ENCODE peak calls at places on chromosomes 16 and 17, in eight cellular contexts. One of them, this sample, is unnamed.

GRCh38 chr17:15348030-15348429 is 6.6 kb upstream of the TEKT3 start:
- DNase-seq in T-helper 9 cell: no peak
- DNase-seq in amniotic epithelial cell: peak; percentile 73
- DNase-seq in RPMI8226: no peak
- DNase-seq in C1 segment of cervical spinal cord: no peak
- DNase-seq in epithelial cell of prostate: no peak
- DNase-seq in CD8-positive, alpha-beta memory T cell: no peak
- DNase-seq in GM03348: peak; percentile 41
- DNase-seq in this sample: no peak

GRCh38 chr17:44557653-44558285 is 485 bp downstream of the FZD2 start:
- DNase-seq in C1 segment of cervical spinal cord: peak; percentile 25
- DNase-seq in T-helper 9 cell: no peak
- DNase-seq in amniotic epithelial cell: peak; percentile 55
- DNase-seq in CD8-positive, alpha-beta memory T cell: peak; percentile 30
- DNase-seq in epithelial cell of prostate: no peak
- DNase-seq in GM03348: peak; percentile 51
- DNase-seq in RPMI8226: peak; percentile 19
- DNase-seq in this sample: no peak

GRCh38 chr16:28280881-28281836 is 11.2 kb upstream of the SBK1 start:
- DNase-seq in RPMI8226: no peak
- DNase-seq in C1 segment of cervical spinal cord: no peak
- DNase-seq in CD8-positive, alpha-beta memory T cell: no peak
- DNase-seq in amniotic epithelial cell: no peak
- DNase-seq in GM03348: no peak
- DNase-seq in T-helper 9 cell: no peak
- DNase-seq in epithelial cell of prostate: no peak
- DNase-seq in this sample: no peak

GRCh38 chr16:17512636-17513220 is 42.0 kb upstream of the XYLT1 start:
- DNase-seq in T-helper 9 cell: no peak
- DNase-seq in GM03348: peak; percentile 47
- DNase-seq in CD8-positive, alpha-beta memory T cell: no peak
- DNase-seq in epithelial cell of prostate: no peak
- DNase-seq in C1 segment of cervical spinal cord: no peak
- DNase-seq in amniotic epithelial cell: no peak
- DNase-seq in RPMI8226: no peak
- DNase-seq in this sample: no peak

GRCh38 chr16:16028311-16028999 is 79.0 kb downstream of the ABCC1 start:
- DNase-seq in GM03348: no peak
- DNase-seq in epithelial cell of prostate: no peak
- DNase-seq in CD8-positive, alpha-beta memory T cell: no peak
- DNase-seq in RPMI8226: no peak
- DNase-seq in amniotic epithelial cell: no peak
- DNase-seq in C1 segment of cervical spinal cord: no peak
- DNase-seq in T-helper 9 cell: no peak
- DNase-seq in this sample: no peak

GRCh38 chr16:67760206-67760605 is 41.1 kb upstream of the GFOD2 start:
- DNase-seq in CD8-positive, alpha-beta memory T cell: no peak
- DNase-seq in RPMI8226: no peak
- DNase-seq in T-helper 9 cell: no peak
- DNase-seq in amniotic epithelial cell: no peak
- DNase-seq in C1 segment of cervical spinal cord: no peak
- DNase-seq in GM03348: no peak
- DNase-seq in epithelial cell of prostate: no peak
- DNase-seq in this sample: no peak

GRCh38 chr17:68201425-68201785 is 46.4 kb upstream of the AMZ2 start:
- DNase-seq in GM03348: no peak
- DNase-seq in epithelial cell of prostate: no peak
- DNase-seq in amniotic epithelial cell: no peak
- DNase-seq in C1 segment of cervical spinal cord: no peak
- DNase-seq in RPMI8226: no peak
- DNase-seq in T-helper 9 cell: no peak
- DNase-seq in CD8-positive, alpha-beta memory T cell: no peak
- DNase-seq in this sample: no peak

GRCh38 chr17:7120123-7120522 is 5.5 kb upstream of the ASGR2 start:
- DNase-seq in CD8-positive, alpha-beta memory T cell: no peak
- DNase-seq in GM03348: no peak
- DNase-seq in RPMI8226: no peak
- DNase-seq in epithelial cell of prostate: no peak
- DNase-seq in amniotic epithelial cell: no peak
- DNase-seq in T-helper 9 cell: no peak
- DNase-seq in C1 segment of cervical spinal cord: no peak
- DNase-seq in this sample: no peak

GRCh38 chr17:48160177-48160967 is 52.8 kb downstream of the SNX11 start:
- DNase-seq in RPMI8226: no peak
- DNase-seq in amniotic epithelial cell: no peak
- DNase-seq in T-helper 9 cell: no peak
- DNase-seq in GM03348: no peak
- DNase-seq in epithelial cell of prostate: no peak
- DNase-seq in C1 segment of cervical spinal cord: no peak
- DNase-seq in CD8-positive, alpha-beta memory T cell: no peak
- DNase-seq in this sample: no peak

GRCh38 chr16:73404001-73404400 is 356.1 kb upstream of the ZFHX3 start:
- DNase-seq in CD8-positive, alpha-beta memory T cell: no peak
- DNase-seq in C1 segment of cervical spinal cord: no peak
- DNase-seq in amniotic epithelial cell: no peak
- DNase-seq in GM03348: no peak
- DNase-seq in epithelial cell of prostate: no peak
- DNase-seq in RPMI8226: no peak
- DNase-seq in T-helper 9 cell: no peak
- DNase-seq in this sample: no peak

GRCh38 chr17:80204626-80205468 is 15.3 kb downstream of the SGSH start:
- DNase-seq in GM03348: no peak
- DNase-seq in CD8-positive, alpha-beta memory T cell: no peak
- DNase-seq in epithelial cell of prostate: no peak
- DNase-seq in C1 segment of cervical spinal cord: no peak
- DNase-seq in amniotic epithelial cell: no peak
- DNase-seq in RPMI8226: no peak
- DNase-seq in T-helper 9 cell: no peak
- DNase-seq in this sample: no peak

GRCh38 chr17:4900231-4901107 is 1.1 kb downstream of the C17orf107 start:
- DNase-seq in C1 segment of cervical spinal cord: no peak
- DNase-seq in CD8-positive, alpha-beta memory T cell: peak; percentile 73
- DNase-seq in epithelial cell of prostate: no peak
- DNase-seq in amniotic epithelial cell: no peak
- DNase-seq in T-helper 9 cell: peak; percentile 56
- DNase-seq in GM03348: no peak
- DNase-seq in RPMI8226: no peak
- DNase-seq in this sample: peak; percentile 58

GRCh38 chr17:61409301-61410099 is 9.9 kb downstream of the TBX2 start:
- DNase-seq in GM03348: peak; percentile 96
- DNase-seq in T-helper 9 cell: no peak
- DNase-seq in epithelial cell of prostate: no peak
- DNase-seq in RPMI8226: peak; percentile 81
- DNase-seq in C1 segment of cervical spinal cord: peak; percentile 53
- DNase-seq in CD8-positive, alpha-beta memory T cell: no peak
- DNase-seq in amniotic epithelial cell: peak; percentile 59
- DNase-seq in this sample: no peak

GRCh38 chr17:27513849-27514248 is 57.6 kb downstream of the KSR1 start:
- DNase-seq in C1 segment of cervical spinal cord: peak; percentile 61
- DNase-seq in CD8-positive, alpha-beta memory T cell: no peak
- DNase-seq in RPMI8226: no peak
- DNase-seq in epithelial cell of prostate: no peak
- DNase-seq in amniotic epithelial cell: no peak
- DNase-seq in T-helper 9 cell: no peak
- DNase-seq in GM03348: no peak
- DNase-seq in this sample: no peak

GRCh38 chr17:27816946-27817345 is 16.6 kb upstream of the NOS2 start:
- DNase-seq in amniotic epithelial cell: no peak
- DNase-seq in epithelial cell of prostate: no peak
- DNase-seq in C1 segment of cervical spinal cord: no peak
- DNase-seq in RPMI8226: no peak
- DNase-seq in CD8-positive, alpha-beta memory T cell: no peak
- DNase-seq in T-helper 9 cell: no peak
- DNase-seq in GM03348: no peak
- DNase-seq in this sample: no peak

GRCh38 chr17:42720996-42721583 is 23.8 kb downstream of the EZH1 start:
- DNase-seq in CD8-positive, alpha-beta memory T cell: peak; percentile 61
- DNase-seq in amniotic epithelial cell: peak; percentile 67
- DNase-seq in T-helper 9 cell: no peak
- DNase-seq in epithelial cell of prostate: no peak
- DNase-seq in GM03348: peak; percentile 74
- DNase-seq in RPMI8226: peak; percentile 77
- DNase-seq in C1 segment of cervical spinal cord: peak; percentile 5
- DNase-seq in this sample: peak; percentile 38

GRCh38 chr17:2259769-2260536 is 43.6 kb downstream of the SMG6 start:
- DNase-seq in RPMI8226: no peak
- DNase-seq in CD8-positive, alpha-beta memory T cell: peak; percentile 71
- DNase-seq in C1 segment of cervical spinal cord: no peak
- DNase-seq in amniotic epithelial cell: peak; percentile 89
- DNase-seq in GM03348: peak; percentile 80
- DNase-seq in epithelial cell of prostate: no peak
- DNase-seq in T-helper 9 cell: peak; percentile 45
- DNase-seq in this sample: peak; percentile 35

This sample was measured in effector CD4-positive, alpha-beta T cell.